ENCODE peak calls at places on chromosomes 13 and 19, in five cellular contexts. H is esophagus squamous epithelium, I is tibial nerve, L is right atrium auricular region, A is tibial artery. P is an unnamed sample. For H3K4me1, the result is how much of the 10 kb centered on the place peaks cover.

GRCh38 chr13:99356216-99357089 is 49.3 kb upstream of the GPR183 start:
- DNase-seq in H (no peak), I (peak), L (no peak), A (peak), P (no peak)

GRCh38 chr13:69857188-69857821 is 250.3 kb upstream of the ATXN8OS start:
- DNase-seq in H (no peak), I (no peak), L (no peak), A (no peak), P (peak)

GRCh38 chr19:55592391-55593090 is 6.8 kb downstream of the FIZ1 start:
- DNase-seq in H (no peak), I (no peak), L (no peak), A (no peak), P (no peak)

GRCh38 chr13:80454245-80454644 is 113.3 kb upstream of the SPRY2 start:
- DNase-seq in H (no peak), I (no peak), L (no peak), A (no peak), P (peak)

GRCh38 chr13:59607780-59608233 is 555.9 kb downstream of the DIAPH3 start:
- DNase-seq in H (no peak), I (no peak), L (no peak), A (no peak), P (no peak)

GRCh38 chr13:79340490-79340889 is 65.6 kb downstream of the RBM26 start:
- DNase-seq in H (no peak), I (no peak), L (no peak), A (no peak), P (no peak)

GRCh38 chr13:102402292-102402691 is 444 bp upstream of the FGF14 start:
- DNase-seq in H (no peak), I (no peak), L (peak), A (peak), P (peak)

GRCh38 chr13:99064624-99065249 is 86.9 kb upstream of the DOCK9 start:
- DNase-seq in H (no peak), I (no peak), L (no peak), A (no peak), P (no peak)

GRCh38 chr13:67123165-67123564 is 107.0 kb downstream of the PCDH9 start:
- DNase-seq in H (no peak), I (no peak), L (no peak), A (no peak), P (no peak)

GRCh38 chr19:15155296-15155695 is 45.5 kb downstream of the NOTCH3 start:
- DNase-seq in H (no peak), I (no peak), L (no peak), A (no peak), P (no peak)

DNA sequence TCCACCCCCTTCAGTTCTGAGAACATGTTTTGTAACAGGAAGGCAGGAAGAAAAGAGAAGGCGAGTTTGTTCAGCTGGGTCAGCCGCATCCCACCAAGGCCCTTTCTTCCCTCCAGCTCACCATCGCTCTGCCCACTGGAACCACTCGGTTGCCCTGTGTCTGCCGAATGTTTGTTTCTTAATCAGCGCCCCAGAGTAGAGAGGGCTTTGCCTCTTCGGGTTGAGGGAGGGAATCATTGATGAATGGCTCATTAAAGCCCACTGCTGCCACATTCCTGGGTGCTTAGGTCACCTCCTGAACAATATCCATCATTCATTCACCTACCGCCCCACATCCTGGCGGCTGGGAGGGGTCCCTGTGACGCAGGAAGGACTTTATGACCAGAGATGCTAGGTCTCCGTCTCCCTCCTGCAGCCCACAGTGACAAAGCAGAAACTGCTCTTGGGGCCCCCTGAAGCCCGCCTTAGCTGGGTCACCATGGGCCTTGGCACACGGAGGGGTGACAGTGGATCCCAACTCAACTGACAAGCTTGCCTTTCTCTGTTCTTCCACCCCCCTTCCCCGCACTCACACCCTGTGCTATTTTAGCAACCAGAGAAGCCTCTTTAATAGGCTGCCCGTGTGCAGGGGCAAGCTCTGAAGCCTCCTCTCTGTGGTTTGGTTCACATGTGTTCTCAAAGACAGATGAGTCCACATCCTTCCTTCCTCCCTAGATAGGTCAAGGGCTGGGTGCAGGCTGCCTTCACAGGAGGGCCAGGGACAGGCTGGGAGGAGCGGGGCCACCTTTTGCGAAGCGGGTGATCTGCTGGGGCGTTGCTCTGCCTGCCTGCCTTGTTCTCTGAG is 46.2 kb downstream of the ACTN4 start:
- DNase-seq in H (no peak), I (no peak), L (no peak), A (no peak), P (no peak)
- H3K4me1 ChIP-seq in H (half or more), I (half or more), L (under half), A (under half), P (under half)

GRCh38 chr13:24307211-24308067 is 1.9 kb upstream of the C1QTNF9 start:
- DNase-seq in H (no peak), I (no peak), L (no peak), A (no peak), P (peak)
- H3K27ac ChIP-seq in H (peak), I (no peak), L (no peak), A (no peak), P (no peak)

GRCh38 chr19:10660346-10660745 is 6.2 kb downstream of the ILF3 start:
- DNase-seq in H (no peak), I (no peak), L (no peak), A (no peak), P (no peak)
- H3K4me1 ChIP-seq in H (half or more), I (half or more), L (under half), A (under half), P (under half)

DNA sequence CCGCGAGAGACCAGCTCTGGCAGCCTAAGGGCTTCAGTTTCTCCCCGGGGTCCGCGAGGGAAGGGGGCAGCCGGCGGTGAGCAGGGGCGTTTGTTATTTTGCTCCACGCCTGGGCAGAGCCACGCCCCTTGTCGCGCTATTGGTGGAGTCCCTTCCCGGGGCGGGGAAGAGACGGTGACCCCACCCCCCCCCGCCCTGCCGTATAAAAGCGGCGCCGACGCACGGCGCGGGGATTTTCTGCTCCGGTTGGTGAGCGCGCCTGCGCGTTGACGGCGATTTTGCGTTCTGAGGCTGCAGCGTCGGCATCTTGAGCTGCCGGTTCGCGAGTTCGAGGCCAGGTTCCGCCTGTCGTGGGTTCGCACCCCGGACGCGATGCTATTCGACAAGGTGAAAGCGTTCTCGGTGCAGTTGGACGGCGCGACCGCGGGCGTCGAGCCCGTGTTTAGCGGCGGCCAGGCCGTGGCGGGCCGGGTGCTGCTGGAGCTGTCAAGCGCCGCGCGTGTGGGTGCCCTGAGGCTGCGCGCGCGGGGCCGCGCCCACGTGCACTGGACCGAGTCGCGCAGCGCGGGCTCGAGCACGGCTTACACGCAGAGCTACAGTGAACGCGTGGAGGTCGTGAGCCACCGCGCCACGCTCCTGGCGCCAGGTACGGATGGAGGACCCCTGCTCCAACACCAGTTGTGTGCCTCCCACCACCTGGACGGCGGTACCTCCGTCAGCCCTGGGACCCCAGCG is at the start of gene ARRDC2:
- DNase-seq in H (peak), I (peak), L (peak), A (peak), P (peak)
- H3K27ac ChIP-seq in H (peak), I (peak), L (peak), A (peak), P (no peak)

GRCh38 chr19:2089001-2089711 is 7.0 kb downstream of the MOB3A start:
- DNase-seq in H (no peak), I (no peak), L (no peak), A (no peak), P (no peak)
- H3K4me1 ChIP-seq in H (half or more), I (half or more), L (under half), A (under half), P (under half)

GRCh38 chr13:75417647-75418046 is 64.3 kb downstream of the TBC1D4 start:
- DNase-seq in H (no peak), I (no peak), L (no peak), A (no peak), P (no peak)

GRCh38 chr13:75419656-75420055 is 62.3 kb downstream of the TBC1D4 start:
- DNase-seq in H (no peak), I (no peak), L (no peak), A (no peak), P (no peak)

GRCh38 chr13:75418186-75418843 is 63.7 kb downstream of the TBC1D4 start:
- DNase-seq in H (no peak), I (no peak), L (no peak), A (no peak), P (no peak)

GRCh38 chr13:75417006-75417384 is 65.0 kb downstream of the TBC1D4 start:
- DNase-seq in H (no peak), I (no peak), L (no peak), A (no peak), P (no peak)

GRCh38 chr13:75418997-75419396 is 63.0 kb downstream of the TBC1D4 start:
- DNase-seq in H (no peak), I (no peak), L (no peak), A (no peak), P (no peak)
- H3K27ac ChIP-seq in H (no peak), I (no peak), L (peak), A (no peak), P (peak)

DNA sequence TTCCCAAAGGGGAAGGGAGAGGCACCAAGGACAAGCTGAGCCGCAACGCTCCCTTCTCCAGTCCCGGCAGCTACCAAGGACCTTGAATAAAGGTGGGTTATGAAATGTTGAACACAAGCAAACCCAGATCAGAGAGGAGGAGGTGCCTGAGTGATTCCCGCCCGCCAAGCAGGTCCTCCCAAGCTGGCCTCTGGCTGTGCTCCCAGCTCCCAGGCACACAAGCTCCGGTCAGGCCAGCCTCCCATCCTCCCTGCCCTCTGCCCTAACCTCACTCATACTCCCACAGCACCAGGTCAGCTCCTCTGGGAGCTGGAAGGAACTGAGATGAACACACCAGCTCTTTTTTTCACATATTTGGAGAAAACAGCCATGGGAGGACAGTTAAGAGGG is 3.7 kb downstream of the NAPA start:
- DNase-seq in H (no peak), I (peak), L (no peak), A (no peak), P (no peak)
- H3K4me1 ChIP-seq in H (half or more), I (half or more), L (under half), A (under half), P (under half)